ENCODE peak calls at places on chromosomes 13 and 19, in five cellular contexts. L is heart right ventricle, P is SK-N-SH, W is AG04449, I is NCI-H1417. V is an unnamed sample.
A peak's percentile ranks its signal among the peaks of the same experiment; 100 is the strongest.

GRCh38 chr19:44725684-44726083 is 22.8 kb upstream of the BCL3 start:
- DNase-seq in L (no peak), P (no peak), W (no peak), I (no peak), V (no peak)

GRCh38 chr13:22111152-22111783 is 440.4 kb downstream of the FGF9 start:
- DNase-seq in L (no peak), P (no peak), W (no peak), I (no peak), V (no peak)

GRCh38 chr19:29029271-29029670 is 183.7 kb downstream of the UQCRFS1 start:
- DNase-seq in L (no peak), P (no peak), W (no peak), I (no peak), V (no peak)

GRCh38 chr19:38647966-38648788 is 728 bp downstream of the ACTN4 start:
- DNase-seq in L (no peak), P (peak; percentile 49), W (no peak), I (peak; percentile 42), V (no peak)

GRCh38 chr13:111318396-111318795 is 2.0 kb upstream of the TEX29 start:
- DNase-seq in L (no peak), P (no peak), W (no peak), I (no peak), V (no peak)

GRCh38 chr13:111251646-111252448 is 68.6 kb upstream of the TEX29 start:
- DNase-seq in L (no peak), P (peak; percentile 37), W (no peak), I (no peak), V (no peak)

GRCh38 chr13:74966814-74967213 is 515.2 kb downstream of the TBC1D4 start:
- DNase-seq in L (no peak), P (peak; percentile 55), W (no peak), I (peak; percentile 70), V (no peak)

GRCh38 chr19:15223649-15224371 is 8.4 kb downstream of the EPHX3 start:
- DNase-seq in L (no peak), P (no peak), W (no peak), I (no peak), V (no peak)

GRCh38 chr13:111517641-111518010 is 197.2 kb downstream of the TEX29 start:
- DNase-seq in L (no peak), P (no peak), W (no peak), I (peak; percentile 38), V (no peak)

GRCh38 chr13:28526876-28527275 is 31.9 kb upstream of the FLT1 start:
- DNase-seq in L (no peak), P (no peak), W (no peak), I (no peak), V (no peak)

GRCh38 chr19:5843295-5843927 is 3.9 kb upstream of the FUT6 start:
- DNase-seq in L (no peak), P (no peak), W (no peak), I (no peak), V (no peak)

GRCh38 chr13:31859546-31859945 is 120.2 kb downstream of the RXFP2 start:
- DNase-seq in L (no peak), P (no peak), W (no peak), I (no peak), V (no peak)

GRCh38 chr19:34841780-34842179 is 68.8 kb upstream of the ZNF599 start:
- DNase-seq in L (no peak), P (no peak), W (no peak), I (no peak), V (no peak)

GRCh38 chr13:101346942-101347728 is 69.2 kb downstream of the NALCN start:
- DNase-seq in L (no peak), P (no peak), W (peak; percentile 16), I (no peak), V (no peak)

V was measured in T47D.